ENCODE peak calls at places on chromosome 16, in four cellular contexts. Q is fibroblast of lung, X is GM12878, M is psoas muscle. W is an unnamed sample. For H3K4me1, the result is how much of the 10 kb centered on the place peaks cover.

GRCh38 chr16:86823125-86823524 is 244.8 kb downstream of the FOXL1 start:
- DNase-seq in Q (peak), M (no peak), X (no peak), W (no peak)

GRCh38 chr16:66335704-66336329 is 30.7 kb upstream of the CDH5 start:
- DNase-seq in Q (peak), X (no peak), M (peak), W (peak)

GRCh38 chr16:51562896-51563295 is 411.8 kb upstream of the SALL1 start:
- DNase-seq in X (no peak), Q (no peak), M (no peak), W (no peak)

GRCh38 chr16:29991571-29991904 is 3.9 kb downstream of the HIRIP3 start:
- DNase-seq in X (no peak), M (no peak), Q (no peak), W (no peak)

GRCh38 chr16:11155284-11155806 is 100.7 kb downstream of the SOCS1 start:
- DNase-seq in Q (peak), M (no peak), X (no peak), W (no peak)

GRCh38 chr16:7400117-7400890 is 67.7 kb downstream of the RBFOX1 start:
- DNase-seq in X (no peak), Q (no peak), M (no peak), W (no peak)

GRCh38 chr16:9047689-9048301 is 43.6 kb upstream of the HAPSTR1 start:
- DNase-seq in X (peak), M (peak), Q (peak), W (peak)

GRCh38 chr16:70455910-70456309 is 1.5 kb downstream of the FCSK start:
- DNase-seq in Q (no peak), X (no peak), M (no peak), W (no peak)

GRCh38 chr16:5059386-5060072 is 6.2 kb downstream of the C16orf89 start:
- DNase-seq in Q (no peak), M (no peak), X (no peak), W (no peak)

GRCh38 chr16:80875616-80876015 is 71.2 kb upstream of the CDYL2 start:
- DNase-seq in M (no peak), X (no peak), Q (no peak), W (no peak)

GRCh38 chr16:6193718-6194117 is 1096.1 kb upstream of the EEF2KMT start:
- DNase-seq in Q (peak), X (no peak), M (no peak), W (no peak)

GRCh38 chr16:63689068-63689467 is 1432.8 kb downstream of the CDH11 start:
- DNase-seq in M (no peak), Q (no peak), X (no peak), W (no peak)

GRCh38 chr16:53864819-53865491 is 161.0 kb downstream of the FTO start:
- DNase-seq in M (no peak), X (no peak), Q (peak), W (no peak)

GRCh38 chr16:60064026-60064425 is 1329.9 kb upstream of the GOT2 start:
- DNase-seq in X (no peak), M (no peak), Q (peak), W (no peak)

GRCh38 chr16:82344157-82344556 is 174.1 kb upstream of the MPHOSPH6 start:
- DNase-seq in X (no peak), M (no peak), Q (no peak), W (no peak)

GRCh38 chr16:86575754-86576557 is 2.4 kb upstream of the FOXL1 start:
- DNase-seq in M (peak), Q (peak), X (no peak), W (peak)

GRCh38 chr16:58614212-58614611 is 15.4 kb downstream of the CNOT1 start:
- DNase-seq in M (no peak), Q (no peak), X (no peak), W (no peak)

GRCh38 chr16:13154799-13155198 is 253.4 kb downstream of the SHISA9 start:
- DNase-seq in M (no peak), X (no peak), Q (no peak), W (no peak)

GRCh38 chr16:54193656-54194007 is 93.0 kb downstream of the IRX3 start:
- DNase-seq in Q (peak), M (peak), X (peak), W (peak)

GRCh38 chr16:89565506-89566372 is 5.3 kb downstream of the RPL13 start:
- DNase-seq in X (no peak), M (peak), Q (peak), W (no peak)

GRCh38 chr16:57533618-57534336 is 2.6 kb downstream of the CCDC102A start:
- DNase-seq in X (no peak), Q (no peak), M (no peak), W (peak)
- H3K4me1 ChIP-seq in X (half or more), Q (under half), M (under half), W (under half)

DNA sequence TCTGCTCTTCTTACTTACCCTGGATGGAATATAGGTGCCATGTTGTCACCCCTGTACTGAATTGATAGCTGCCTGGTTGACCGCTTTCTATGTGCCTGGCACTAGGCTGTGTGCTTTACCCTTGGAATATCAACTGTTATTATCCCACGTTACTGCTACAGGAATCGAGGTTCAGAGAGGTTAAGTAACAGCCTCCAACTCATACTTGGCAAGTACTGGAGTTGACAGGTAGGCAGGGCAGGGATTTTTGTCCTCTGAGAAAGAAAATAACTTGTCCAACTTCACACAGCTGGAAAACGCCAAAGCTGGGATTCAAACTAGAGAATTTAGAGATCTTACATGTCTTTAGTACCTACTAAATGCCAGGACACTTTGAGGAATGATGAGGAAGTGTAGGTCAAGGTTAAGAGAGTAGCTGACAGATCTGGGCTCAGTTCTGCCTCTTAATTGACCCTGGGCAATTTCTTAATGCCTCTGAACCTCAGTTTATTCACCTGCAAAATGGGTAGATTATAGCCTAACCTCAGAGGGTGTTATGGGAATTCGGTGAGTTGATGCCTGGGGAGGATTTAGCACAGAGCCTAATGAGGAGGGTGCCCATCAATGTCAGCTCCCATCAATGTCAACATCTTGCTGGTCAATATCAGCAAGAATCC is 25.8 kb downstream of the ITPRIPL2 start:
- DNase-seq in X (no peak), M (no peak), Q (no peak), W (no peak)
- H3K4me1 ChIP-seq in X (under half), M (under half), Q (under half), W (half or more)

GRCh38 chr16:57027067-57027466 is 37.7 kb downstream of the NLRC5 start:
- DNase-seq in M (no peak), X (no peak), Q (no peak), W (no peak)
- H3K4me1 ChIP-seq in M (under half), X (under half), Q (under half), W (under half)

GRCh38 chr16:56980792-56981724 is 8.3 kb upstream of the NLRC5 start:
- DNase-seq in M (no peak), Q (no peak), X (no peak), W (no peak)

GRCh38 chr16:56982695-56983094 is 6.7 kb upstream of the NLRC5 start:
- DNase-seq in X (no peak), Q (no peak), M (no peak), W (no peak)

GRCh38 chr16:56977823-56978430 is 11.4 kb upstream of the NLRC5 start:
- DNase-seq in M (no peak), X (no peak), Q (no peak), W (no peak)

GRCh38 chr16:56981729-56982271 is 7.6 kb upstream of the NLRC5 start:
- DNase-seq in Q (no peak), M (no peak), X (no peak), W (no peak)

DNA sequence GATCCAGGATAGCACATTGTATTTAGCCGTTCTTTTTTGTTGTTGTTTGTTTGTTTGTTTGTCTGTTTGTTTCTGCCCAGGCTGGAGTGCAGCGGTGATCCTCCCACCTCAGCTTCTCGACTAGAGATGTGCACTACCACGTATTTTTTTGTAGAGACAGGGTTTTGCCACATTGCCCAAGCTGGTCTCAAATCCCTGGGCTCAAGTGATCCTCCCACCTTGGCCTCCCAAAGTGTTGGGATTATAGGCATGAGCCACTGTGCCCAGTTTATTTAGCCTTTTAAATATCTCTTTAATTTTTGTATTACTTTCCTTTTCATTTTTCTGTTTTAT is 9.2 kb upstream of the NLRC5 start:
- DNase-seq in X (no peak), M (no peak), Q (no peak), W (no peak)
- H3K4me1 ChIP-seq in X (under half), M (under half), Q (under half), W (under half)

DNA sequence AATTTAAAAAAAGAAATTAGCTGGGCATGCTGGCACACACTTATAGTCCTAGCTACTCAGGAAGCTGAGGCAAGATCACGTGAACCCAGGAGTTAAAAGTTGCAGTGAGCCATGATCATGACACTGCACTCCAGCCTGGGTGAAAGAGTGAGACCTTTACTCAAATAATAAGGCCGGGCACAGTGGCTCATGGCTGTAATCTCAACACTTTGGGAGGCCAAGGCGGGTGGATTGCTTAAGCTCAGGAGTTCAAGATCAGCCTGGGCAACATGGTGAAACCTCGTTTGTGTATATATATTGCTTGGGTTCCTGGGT is 11.5 kb upstream of the RIPOR1 start:
- DNase-seq in M (no peak), Q (no peak), X (no peak), W (no peak)
- H3K4me1 ChIP-seq in M (under half), Q (under half), X (half or more), W (under half)

GRCh38 chr16:75246504-75247205 is 4.8 kb downstream of the BCAR1 start:
- DNase-seq in X (no peak), Q (peak), M (no peak), W (no peak)

GRCh38 chr16:75248536-75249380 is 2.7 kb downstream of the BCAR1 start:
- DNase-seq in M (peak), Q (no peak), X (no peak), W (peak)

GRCh38 chr16:75248142-75248535 is 3.3 kb downstream of the BCAR1 start:
- DNase-seq in X (no peak), M (peak), Q (no peak), W (no peak)

GRCh38 chr16:75244844-75245758 is 6.3 kb downstream of the BCAR1 start:
- DNase-seq in M (peak), X (no peak), Q (peak), W (peak)

GRCh38 chr16:75247249-75247648 is 4.2 kb downstream of the BCAR1 start:
- DNase-seq in X (no peak), M (no peak), Q (no peak), W (no peak)
- H3K4me1 ChIP-seq in X (under half), M (half or more), Q (half or more), W (half or more)

GRCh38 chr16:68116256-68116853 is 31.2 kb downstream of the NFATC3 start:
- DNase-seq in X (no peak), M (no peak), Q (peak), W (no peak)

GRCh38 chr16:68113765-68114240 is 28.6 kb downstream of the NFATC3 start:
- DNase-seq in M (no peak), Q (no peak), X (no peak), W (no peak)

GRCh38 chr16:68111379-68111778 is 26.2 kb downstream of the NFATC3 start:
- DNase-seq in M (no peak), X (no peak), Q (no peak), W (no peak)

GRCh38 chr16:68115851-68116250 is 30.7 kb downstream of the NFATC3 start:
- DNase-seq in Q (no peak), X (no peak), M (no peak), W (no peak)

GRCh38 chr16:68113059-68113757 is 28.0 kb downstream of the NFATC3 start:
- DNase-seq in X (no peak), M (no peak), Q (no peak), W (no peak)
- H3K4me1 ChIP-seq in X (under half), M (under half), Q (under half), W (under half)

DNA sequence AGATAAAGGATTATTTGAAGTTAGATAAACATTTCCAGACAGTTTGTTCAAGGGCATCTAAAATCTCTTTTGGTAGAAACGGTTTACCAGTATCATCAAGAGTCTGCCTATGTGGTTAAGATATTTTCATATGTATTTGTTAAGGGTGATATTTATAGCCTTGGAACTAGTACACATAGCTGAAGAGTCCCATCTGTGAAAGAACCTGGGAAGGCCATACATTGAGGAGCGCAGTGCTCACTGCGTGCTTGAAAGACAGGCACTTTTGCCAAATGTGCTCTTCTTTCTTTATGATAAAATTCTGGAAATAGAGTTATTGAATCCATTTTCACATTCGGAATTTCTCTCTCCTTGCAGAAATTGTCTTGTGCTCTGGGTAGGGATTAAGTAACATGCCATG is 7.7 kb downstream of the IGSF6 start:
- DNase-seq in M (no peak), Q (no peak), X (no peak), W (no peak)
- H3K4me1 ChIP-seq in M (under half), Q (under half), X (under half), W (half or more)

DNA sequence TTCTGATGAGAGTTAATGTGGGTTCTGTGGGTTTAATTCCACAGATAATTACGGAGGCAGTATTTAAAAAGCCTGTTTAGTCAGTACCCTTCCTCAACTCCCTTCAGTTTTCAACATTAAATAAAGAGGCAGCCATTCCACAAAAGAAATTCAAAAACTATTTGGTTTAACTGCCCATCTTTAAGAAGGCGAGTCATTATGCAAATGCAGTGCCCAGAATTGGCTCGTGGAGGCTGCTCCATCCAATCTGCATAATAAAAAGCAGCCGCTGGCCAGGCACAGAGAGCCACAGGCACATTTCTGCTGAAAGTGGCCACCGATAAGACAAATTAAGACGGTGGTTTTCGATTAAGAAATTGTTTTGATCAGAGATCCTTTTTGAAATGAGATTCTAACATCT is 194.4 kb upstream of the TOX3 start:
- DNase-seq in M (no peak), X (no peak), Q (no peak), W (no peak)
- H3K4me1 ChIP-seq in M (under half), X (under half), Q (under half), W (under half)

W was measured in heart left ventricle.